ENCODE peak calls at places on chromosomes 2 and 18, in eight cellular contexts. E is CD4-positive, alpha-beta T cell; C is ovary; B is AG10803; D is brain microvascular endothelial cell; F is cardiac fibroblast; H is cardiac muscle cell; W is astrocyte of the cerebellum. L is an unnamed sample.

GRCh38 chr18:74243127-74243526 is 48.6 kb downstream of the CYB5A start:
- DNase-seq in E (no peak), C (no peak), B (no peak), D (no peak), F (no peak), H (no peak), W (no peak), L (no peak)

GRCh38 chr2:210318891-210319290 is 3.9 kb upstream of the MYL1 start:
- DNase-seq in E (no peak), C (no peak), B (no peak), D (no peak), F (no peak), H (no peak), W (peak; percentile 16), L (no peak)

GRCh38 chr18:48902023-48902855 is 48.5 kb downstream of the SMAD7 start:
- DNase-seq in E (no peak), C (peak; percentile 93), B (peak; percentile 90), D (peak; percentile 95), F (peak; percentile 94), H (peak; percentile 98), W (peak; percentile 81), L (peak; percentile 90)

GRCh38 chr2:215680605-215681598 is 245.0 kb upstream of the FN1 start:
- DNase-seq in E (no peak), C (no peak), B (peak; percentile 93), D (peak; percentile 95), F (peak; percentile 95), H (peak; percentile 91), W (peak; percentile 94), L (peak; percentile 74)

GRCh38 chr2:172552547-172553291 is 3.2 kb upstream of the PDK1 start:
- DNase-seq in E (no peak), C (no peak), B (peak; percentile 75), D (peak; percentile 93), F (peak; percentile 86), H (peak; percentile 93), W (peak; percentile 40), L (peak; percentile 44)

GRCh38 chr2:199490049-199490448 is 32.3 kb upstream of the SATB2 start:
- DNase-seq in E (no peak), C (no peak), B (no peak), D (no peak), F (no peak), H (no peak), W (no peak), L (no peak)

GRCh38 chr2:13021470-13021957 is 304.8 kb downstream of the TRIB2 start:
- DNase-seq in E (no peak), C (no peak), B (no peak), D (no peak), F (no peak), H (peak; percentile 36), W (no peak), L (no peak)

GRCh38 chr2:63052411-63053234 is 2.0 kb downstream of the OTX1 start:
- DNase-seq in E (no peak), C (no peak), B (no peak), D (no peak), F (no peak), H (no peak), W (no peak), L (no peak)

GRCh38 chr18:3094355-3094684 is 81.4 kb upstream of the LPIN2 start:
- DNase-seq in E (no peak), C (no peak), B (no peak), D (no peak), F (no peak), H (no peak), W (no peak), L (no peak)
- TF ChIP-seq CTCF in E (no peak), C (no peak), B (no peak), D (no peak), F (no peak), H (no peak), W (no peak), L (no peak)

GRCh38 chr2:23988371-23988770 is 21.5 kb upstream of the MFSD2B start:
- DNase-seq in E (no peak), C (no peak), B (peak; percentile 17), D (no peak), F (peak; percentile 44), H (no peak), W (no peak), L (peak; percentile 54)
- TF ChIP-seq CTCF in E (peak; percentile 39), C (no peak), B (peak; percentile 40), D (peak; percentile 11), F (peak; percentile 29), H (no peak), W (no peak), L (peak; percentile 62)

DNA sequence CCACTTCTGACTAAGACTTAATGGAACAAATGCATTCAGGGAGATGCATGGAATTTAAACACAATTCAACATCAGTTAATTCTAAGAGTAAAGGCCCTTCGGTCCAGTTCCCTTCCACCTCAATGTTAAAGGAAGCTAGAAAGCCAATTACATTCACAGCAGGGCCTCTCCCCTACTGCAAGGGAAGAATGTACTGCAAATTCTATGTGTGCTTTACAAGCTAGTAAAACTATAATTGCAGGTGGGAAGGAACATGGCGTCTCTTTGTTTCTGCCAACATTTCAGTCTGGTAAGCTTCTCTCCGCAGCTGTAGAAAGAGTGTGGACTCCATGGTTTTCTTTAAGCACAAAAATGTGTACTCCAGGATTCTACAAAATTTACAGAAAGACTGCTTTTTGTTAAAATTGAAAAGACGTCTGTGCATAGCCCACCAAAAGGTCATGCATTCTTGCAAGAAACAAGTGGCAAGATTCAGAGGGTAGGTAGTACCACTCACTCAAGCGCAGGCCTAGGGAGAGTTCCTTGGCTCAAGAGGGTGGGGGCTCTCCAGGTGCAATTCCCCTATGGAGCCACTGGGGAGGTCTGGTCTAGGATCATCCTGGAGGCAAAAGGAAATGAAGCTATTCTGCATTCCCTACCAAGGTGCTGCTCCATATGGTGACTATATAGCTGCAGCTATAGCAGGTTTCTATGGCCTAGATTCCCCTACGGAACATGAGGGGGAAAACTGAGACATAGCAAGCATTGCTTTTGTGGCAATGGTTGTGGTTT is 127.0 kb upstream of the FZD5 start:
- DNase-seq in E (no peak), C (no peak), B (no peak), D (no peak), F (no peak), H (no peak), W (no peak), L (peak; percentile 6)
- TF ChIP-seq CTCF in E (no peak), C (no peak), B (peak; percentile 18), D (peak; percentile 46), F (peak; percentile 13), H (no peak), W (peak; percentile 28), L (no peak)

GRCh38 chr2:135422898-135423297 is 108.1 kb downstream of the ZRANB3 start:
- DNase-seq in E (no peak), C (no peak), B (no peak), D (no peak), F (no peak), H (no peak), W (no peak), L (no peak)

GRCh38 chr2:135424849-135425248 is 106.2 kb downstream of the ZRANB3 start:
- DNase-seq in E (no peak), C (no peak), B (peak; percentile 3), D (no peak), F (no peak), H (peak; percentile 4), W (no peak), L (no peak)
- TF ChIP-seq CTCF in E (no peak), C (no peak), B (peak; percentile 33), D (no peak), F (no peak), H (no peak), W (no peak), L (no peak)